ENCODE peak calls at places on chromosomes 1 and 21, in seven cellular contexts. C is activated naive CD4-positive, alpha-beta T cell; K is hypothalamus; U is T-helper 2 cell; L is dorsolateral prefrontal cortex; G is Caco-2; I is EL. A is an unnamed sample.

GRCh38 chr1:21951576-21951870 is 14.4 kb upstream of the HSPG2 start:
- DNase-seq in C (no peak), K (no peak), U (no peak), L (no peak), G (no peak), I (no peak), A (no peak)

GRCh38 chr1:165650981-165651625 is 20.1 kb downstream of the MGST3 start:
- DNase-seq in C (no peak), K (no peak), U (no peak), L (no peak), G (no peak), I (peak; percentile 12), A (no peak)

GRCh38 chr1:230176871-230177411 is 109.9 kb downstream of the GALNT2 start:
- DNase-seq in C (no peak), K (peak; percentile 34), U (no peak), L (peak; percentile 83), G (no peak), I (no peak), A (no peak)

GRCh38 chr1:156152628-156153027 is 757 bp upstream of the SEMA4A start:
- DNase-seq in C (no peak), K (no peak), U (no peak), L (no peak), G (no peak), I (peak; percentile 59), A (no peak)

GRCh38 chr1:215704089-215704860 is 137.2 kb downstream of the KCTD3 start:
- DNase-seq in C (no peak), K (no peak), U (no peak), L (no peak), G (no peak), I (peak; percentile 38), A (no peak)

GRCh38 chr1:225655509-225656258 is 2.8 kb upstream of the ENAH start:
- DNase-seq in C (no peak), K (no peak), U (no peak), L (peak; percentile 75), G (no peak), I (peak; percentile 96), A (peak; percentile 93)

GRCh38 chr1:156675715-156676311 is 1.4 kb downstream of the NES start:
- DNase-seq in C (no peak), K (no peak), U (no peak), L (no peak), G (no peak), I (peak; percentile 41), A (no peak)

GRCh38 chr1:38015978-38016640 is 3.6 kb downstream of the UTP11 start:
- DNase-seq in C (no peak), K (no peak), U (no peak), L (no peak), G (no peak), I (no peak), A (no peak)

GRCh38 chr1:220788146-220788545 is 1.4 kb downstream of the MTARC1 start:
- DNase-seq in C (no peak), K (no peak), U (no peak), L (no peak), G (no peak), I (no peak), A (no peak)

GRCh38 chr1:222417264-222417663 is 130.6 kb downstream of the HHIPL2 start:
- DNase-seq in C (no peak), K (no peak), U (no peak), L (no peak), G (no peak), I (no peak), A (no peak)

GRCh38 chr1:7036393-7036792 is 251.1 kb downstream of the CAMTA1 start:
- DNase-seq in C (no peak), K (no peak), U (no peak), L (no peak), G (no peak), I (no peak), A (no peak)

GRCh38 chr21:35324372-35325220 is 275.5 kb upstream of the RUNX1 start:
- DNase-seq in C (no peak), K (no peak), U (no peak), L (no peak), G (no peak), I (peak; percentile 89), A (peak; percentile 11)

GRCh38 chr1:210233495-210234253 is 1.1 kb downstream of the SERTAD4 start:
- DNase-seq in C (no peak), K (peak; percentile 47), U (no peak), L (peak; percentile 33), G (no peak), I (peak; percentile 81), A (peak; percentile 57)

GRCh38 chr1:56967355-56967754 is 1.5 kb upstream of the C8B start:
- DNase-seq in C (no peak), K (no peak), U (no peak), L (no peak), G (no peak), I (no peak), A (no peak)

GRCh38 chr1:21293537-21294265 is 3.4 kb upstream of the ECE1 start:
- DNase-seq in C (peak; percentile 37), K (no peak), U (peak; percentile 31), L (no peak), G (no peak), I (no peak), A (no peak)

GRCh38 chr1:156858959-156859522 is at the start of gene INSRR:
- DNase-seq in C (no peak), K (no peak), U (no peak), L (no peak), G (no peak), I (no peak), A (no peak)

GRCh38 chr1:93807301-93807930 is 71.6 kb downstream of the DNTTIP2 start:
- DNase-seq in C (no peak), K (no peak), U (no peak), L (no peak), G (no peak), I (no peak), A (no peak)

GRCh38 chr1:206706298-206706791 is 21.6 kb downstream of the MAPKAPK2 start:
- DNase-seq in C (no peak), K (no peak), U (no peak), L (no peak), G (no peak), I (peak; percentile 69), A (no peak)

GRCh38 chr1:156510709-156511108 is 10.1 kb upstream of the MEF2D start:
- DNase-seq in C (no peak), K (peak; percentile 79), U (no peak), L (peak; percentile 93), G (no peak), I (peak; percentile 78), A (no peak)

A was measured in foreskin keratinocyte.